ENCODE peak calls at places on chromosomes 11 and 22, in ten cellular contexts. One of them, this sample, is unnamed.
A peak's percentile ranks its signal among the peaks of the same experiment; 100 is the strongest.

GRCh38 chr11:2470495-2470894 is 25.7 kb downstream of the KCNQ1 start:
- DNase-seq in MM.1S: no peak
- DNase-seq in stimulated activated CD4-positive, alpha-beta T cell treated with anti-CD3 and anti-CD28 coated beads, TNF-alpha, amount 100 ng/mL, for 1 hour: no peak
- DNase-seq in WERI-Rb-1: no peak
- DNase-seq in AG08396: no peak
- DNase-seq in GOT3: no peak
- DNase-seq in Right ventricle myocardium superior: no peak
- DNase-seq in B cell: no peak
- DNase-seq in A172: no peak
- DNase-seq in heart left ventricle: no peak
- DNase-seq in this sample: no peak

GRCh38 chr11:131749100-131749499 is 378.7 kb downstream of the NTM start:
- DNase-seq in GOT3: no peak
- DNase-seq in WERI-Rb-1: no peak
- DNase-seq in B cell: no peak
- DNase-seq in Right ventricle myocardium superior: no peak
- DNase-seq in A172: peak; percentile 49
- DNase-seq in AG08396: peak; percentile 45
- DNase-seq in MM.1S: no peak
- DNase-seq in heart left ventricle: no peak
- DNase-seq in stimulated activated CD4-positive, alpha-beta T cell treated with anti-CD3 and anti-CD28 coated beads, TNF-alpha, amount 100 ng/mL, for 1 hour: no peak
- DNase-seq in this sample: peak; percentile 97

GRCh38 chr22:31635638-31636306 is 26.2 kb downstream of the PISD start:
- DNase-seq in WERI-Rb-1: no peak
- DNase-seq in A172: no peak
- DNase-seq in B cell: no peak
- DNase-seq in Right ventricle myocardium superior: no peak
- DNase-seq in heart left ventricle: no peak
- DNase-seq in AG08396: no peak
- DNase-seq in MM.1S: no peak
- DNase-seq in GOT3: no peak
- DNase-seq in stimulated activated CD4-positive, alpha-beta T cell treated with anti-CD3 and anti-CD28 coated beads, TNF-alpha, amount 100 ng/mL, for 1 hour: no peak
- DNase-seq in this sample: no peak

GRCh38 chr11:2825886-2826678 is 59.5 kb downstream of the CDKN1C start:
- DNase-seq in AG08396: peak; percentile 96
- DNase-seq in heart left ventricle: peak; percentile 65
- DNase-seq in Right ventricle myocardium superior: peak; percentile 78
- DNase-seq in A172: peak; percentile 95
- DNase-seq in GOT3: peak; percentile 6
- DNase-seq in stimulated activated CD4-positive, alpha-beta T cell treated with anti-CD3 and anti-CD28 coated beads, TNF-alpha, amount 100 ng/mL, for 1 hour: no peak
- DNase-seq in MM.1S: no peak
- DNase-seq in B cell: no peak
- DNase-seq in WERI-Rb-1: peak; percentile 46
- DNase-seq in this sample: peak; percentile 92

GRCh38 chr22:38303974-38304373 is 13.3 kb downstream of the CSNK1E start:
- DNase-seq in A172: no peak
- DNase-seq in heart left ventricle: no peak
- DNase-seq in AG08396: no peak
- DNase-seq in Right ventricle myocardium superior: no peak
- DNase-seq in WERI-Rb-1: no peak
- DNase-seq in MM.1S: no peak
- DNase-seq in B cell: no peak
- DNase-seq in stimulated activated CD4-positive, alpha-beta T cell treated with anti-CD3 and anti-CD28 coated beads, TNF-alpha, amount 100 ng/mL, for 1 hour: no peak
- DNase-seq in GOT3: no peak
- DNase-seq in this sample: no peak

GRCh38 chr11:134270250-134270714 is 5.9 kb upstream of the GLB1L3 start:
- DNase-seq in Right ventricle myocardium superior: no peak
- DNase-seq in stimulated activated CD4-positive, alpha-beta T cell treated with anti-CD3 and anti-CD28 coated beads, TNF-alpha, amount 100 ng/mL, for 1 hour: no peak
- DNase-seq in A172: peak; percentile 22
- DNase-seq in heart left ventricle: no peak
- DNase-seq in GOT3: no peak
- DNase-seq in AG08396: no peak
- DNase-seq in MM.1S: peak; percentile 66
- DNase-seq in B cell: no peak
- DNase-seq in WERI-Rb-1: peak; percentile 17
- DNase-seq in this sample: peak; percentile 31

GRCh38 chr11:104668797-104669463 is 229.3 kb downstream of the CASP12 start:
- DNase-seq in Right ventricle myocardium superior: no peak
- DNase-seq in stimulated activated CD4-positive, alpha-beta T cell treated with anti-CD3 and anti-CD28 coated beads, TNF-alpha, amount 100 ng/mL, for 1 hour: no peak
- DNase-seq in GOT3: no peak
- DNase-seq in heart left ventricle: no peak
- DNase-seq in MM.1S: peak; percentile 50
- DNase-seq in A172: peak; percentile 88
- DNase-seq in WERI-Rb-1: no peak
- DNase-seq in B cell: no peak
- DNase-seq in AG08396: peak; percentile 16
- DNase-seq in this sample: peak; percentile 90

GRCh38 chr11:88012456-88012855 is 162.8 kb downstream of the RAB38 start:
- DNase-seq in Right ventricle myocardium superior: no peak
- DNase-seq in GOT3: no peak
- DNase-seq in B cell: no peak
- DNase-seq in AG08396: no peak
- DNase-seq in heart left ventricle: no peak
- DNase-seq in stimulated activated CD4-positive, alpha-beta T cell treated with anti-CD3 and anti-CD28 coated beads, TNF-alpha, amount 100 ng/mL, for 1 hour: no peak
- DNase-seq in A172: no peak
- DNase-seq in WERI-Rb-1: no peak
- DNase-seq in MM.1S: no peak
- DNase-seq in this sample: no peak

GRCh38 chr11:6273188-6273587 is 13.6 kb downstream of the CCKBR start:
- DNase-seq in GOT3: no peak
- DNase-seq in Right ventricle myocardium superior: no peak
- DNase-seq in WERI-Rb-1: no peak
- DNase-seq in MM.1S: no peak
- DNase-seq in A172: no peak
- DNase-seq in AG08396: no peak
- DNase-seq in stimulated activated CD4-positive, alpha-beta T cell treated with anti-CD3 and anti-CD28 coated beads, TNF-alpha, amount 100 ng/mL, for 1 hour: no peak
- DNase-seq in heart left ventricle: no peak
- DNase-seq in B cell: no peak
- DNase-seq in this sample: no peak

GRCh38 chr11:126328001-126328390 is 24.1 kb downstream of the DCPS start:
- DNase-seq in B cell: no peak
- DNase-seq in AG08396: no peak
- DNase-seq in MM.1S: no peak
- DNase-seq in A172: no peak
- DNase-seq in Right ventricle myocardium superior: no peak
- DNase-seq in stimulated activated CD4-positive, alpha-beta T cell treated with anti-CD3 and anti-CD28 coated beads, TNF-alpha, amount 100 ng/mL, for 1 hour: no peak
- DNase-seq in WERI-Rb-1: no peak
- DNase-seq in GOT3: no peak
- DNase-seq in heart left ventricle: no peak
- DNase-seq in this sample: no peak

GRCh38 chr22:44024288-44024908 is at the start of gene PARVB:
- DNase-seq in heart left ventricle: peak; percentile 46
- DNase-seq in Right ventricle myocardium superior: peak; percentile 69
- DNase-seq in GOT3: no peak
- DNase-seq in B cell: no peak
- DNase-seq in MM.1S: peak; percentile 32
- DNase-seq in WERI-Rb-1: no peak
- DNase-seq in stimulated activated CD4-positive, alpha-beta T cell treated with anti-CD3 and anti-CD28 coated beads, TNF-alpha, amount 100 ng/mL, for 1 hour: no peak
- DNase-seq in A172: no peak
- DNase-seq in AG08396: peak; percentile 66
- DNase-seq in this sample: peak; percentile 49

GRCh38 chr11:57556041-57556440 is 11.4 kb downstream of the UBE2L6 start:
- DNase-seq in B cell: no peak
- DNase-seq in MM.1S: no peak
- DNase-seq in A172: no peak
- DNase-seq in heart left ventricle: no peak
- DNase-seq in GOT3: no peak
- DNase-seq in stimulated activated CD4-positive, alpha-beta T cell treated with anti-CD3 and anti-CD28 coated beads, TNF-alpha, amount 100 ng/mL, for 1 hour: no peak
- DNase-seq in AG08396: no peak
- DNase-seq in Right ventricle myocardium superior: no peak
- DNase-seq in WERI-Rb-1: peak; percentile 27
- DNase-seq in this sample: no peak

GRCh38 chr22:39984750-39985149 is 10.0 kb upstream of the FAM83F start:
- DNase-seq in MM.1S: no peak
- DNase-seq in GOT3: no peak
- DNase-seq in stimulated activated CD4-positive, alpha-beta T cell treated with anti-CD3 and anti-CD28 coated beads, TNF-alpha, amount 100 ng/mL, for 1 hour: no peak
- DNase-seq in Right ventricle myocardium superior: no peak
- DNase-seq in heart left ventricle: no peak
- DNase-seq in B cell: no peak
- DNase-seq in WERI-Rb-1: no peak
- DNase-seq in AG08396: no peak
- DNase-seq in A172: no peak
- DNase-seq in this sample: no peak

GRCh38 chr11:34243620-34244493 is 114.0 kb downstream of the ABTB2 start:
- DNase-seq in stimulated activated CD4-positive, alpha-beta T cell treated with anti-CD3 and anti-CD28 coated beads, TNF-alpha, amount 100 ng/mL, for 1 hour: no peak
- DNase-seq in B cell: no peak
- DNase-seq in MM.1S: peak; percentile 91
- DNase-seq in A172: peak; percentile 96
- DNase-seq in AG08396: peak; percentile 58
- DNase-seq in GOT3: no peak
- DNase-seq in Right ventricle myocardium superior: no peak
- DNase-seq in heart left ventricle: no peak
- DNase-seq in WERI-Rb-1: peak; percentile 36
- DNase-seq in this sample: peak; percentile 88

GRCh38 chr11:114076974-114077373 is 17.5 kb downstream of the ZBTB16 start:
- DNase-seq in B cell: no peak
- DNase-seq in WERI-Rb-1: no peak
- DNase-seq in heart left ventricle: no peak
- DNase-seq in A172: no peak
- DNase-seq in stimulated activated CD4-positive, alpha-beta T cell treated with anti-CD3 and anti-CD28 coated beads, TNF-alpha, amount 100 ng/mL, for 1 hour: no peak
- DNase-seq in MM.1S: no peak
- DNase-seq in GOT3: no peak
- DNase-seq in AG08396: no peak
- DNase-seq in Right ventricle myocardium superior: no peak
- DNase-seq in this sample: no peak

GRCh38 chr11:10149553-10149952 is 144.5 kb downstream of the SBF2 start:
- DNase-seq in Right ventricle myocardium superior: no peak
- DNase-seq in MM.1S: no peak
- DNase-seq in A172: no peak
- DNase-seq in stimulated activated CD4-positive, alpha-beta T cell treated with anti-CD3 and anti-CD28 coated beads, TNF-alpha, amount 100 ng/mL, for 1 hour: no peak
- DNase-seq in B cell: no peak
- DNase-seq in AG08396: no peak
- DNase-seq in GOT3: no peak
- DNase-seq in heart left ventricle: no peak
- DNase-seq in WERI-Rb-1: no peak
- DNase-seq in this sample: no peak

GRCh38 chr22:41857860-41858199 is 24.9 kb downstream of the SREBF2 start:
- DNase-seq in B cell: no peak
- DNase-seq in Right ventricle myocardium superior: no peak
- DNase-seq in MM.1S: no peak
- DNase-seq in heart left ventricle: no peak
- DNase-seq in GOT3: no peak
- DNase-seq in stimulated activated CD4-positive, alpha-beta T cell treated with anti-CD3 and anti-CD28 coated beads, TNF-alpha, amount 100 ng/mL, for 1 hour: no peak
- DNase-seq in A172: no peak
- DNase-seq in WERI-Rb-1: no peak
- DNase-seq in AG08396: no peak
- DNase-seq in this sample: no peak

GRCh38 chr22:30561402-30562154 is 12.9 kb downstream of the GAL3ST1 start:
- DNase-seq in AG08396: no peak
- DNase-seq in B cell: no peak
- DNase-seq in GOT3: no peak
- DNase-seq in Right ventricle myocardium superior: no peak
- DNase-seq in A172: no peak
- DNase-seq in stimulated activated CD4-positive, alpha-beta T cell treated with anti-CD3 and anti-CD28 coated beads, TNF-alpha, amount 100 ng/mL, for 1 hour: no peak
- DNase-seq in heart left ventricle: no peak
- DNase-seq in WERI-Rb-1: no peak
- DNase-seq in MM.1S: no peak
- DNase-seq in this sample: no peak

GRCh38 chr11:8501838-8502237 is 92.2 kb downstream of the STK33 start:
- DNase-seq in heart left ventricle: no peak
- DNase-seq in A172: no peak
- DNase-seq in stimulated activated CD4-positive, alpha-beta T cell treated with anti-CD3 and anti-CD28 coated beads, TNF-alpha, amount 100 ng/mL, for 1 hour: no peak
- DNase-seq in AG08396: no peak
- DNase-seq in B cell: no peak
- DNase-seq in MM.1S: no peak
- DNase-seq in WERI-Rb-1: no peak
- DNase-seq in Right ventricle myocardium superior: no peak
- DNase-seq in GOT3: no peak
- DNase-seq in this sample: peak; percentile 39